ENCODE peak calls at places on chromosomes 4 and X, in five cellular contexts. V, K, B, X and Q are unnamed samples.

GRCh38 chr4:106287353-106287969 is 28.5 kb downstream of the TBCK start:
- DNase-seq in X (no peak), B (peak; percentile 12), V (no peak), K (peak; percentile 95), Q (peak; percentile 1)

GRCh38 chr4:5206391-5206790 is 155.1 kb downstream of the STK32B start:
- DNase-seq in X (no peak), V (no peak), B (peak; percentile 2), K (peak; percentile 93), Q (peak; percentile 5)

GRCh38 chrX:11073411-11073810 is 37.7 kb upstream of the HCCS start:
- DNase-seq in K (no peak), X (no peak), V (no peak), B (no peak), Q (no peak)

GRCh38 chr4:183185018-183185417 is 86.0 kb downstream of the WWC2 start:
- DNase-seq in B (peak; percentile 16), K (peak; percentile 62), X (no peak), V (no peak), Q (no peak)

GRCh38 chr4:1207603-1208265 is 35.4 kb upstream of the SPON2 start:
- DNase-seq in B (no peak), V (peak; percentile 81), X (peak; percentile 58), K (peak; percentile 87), Q (no peak)

GRCh38 chr4:169907705-169908104 is 118.5 kb downstream of the MFAP3L start:
- DNase-seq in V (no peak), K (no peak), X (no peak), B (no peak), Q (no peak)

GRCh38 chr4:25838526-25838925 is 24.3 kb downstream of the SEL1L3 start:
- DNase-seq in X (no peak), K (no peak), V (no peak), B (no peak), Q (no peak)

GRCh38 chrX:56733459-56734046 is 4.5 kb downstream of the NBDY start:
- DNase-seq in B (peak; percentile 60), K (peak; percentile 47), X (peak; percentile 61), V (peak; percentile 61), Q (no peak)

GRCh38 chr4:28682872-28683271 is 1822.2 kb downstream of the STIM2 start:
- DNase-seq in X (no peak), V (no peak), K (no peak), B (no peak), Q (no peak)

GRCh38 chr4:77454858-77455257 is 150.8 kb upstream of the CXCL13 start:
- DNase-seq in B (no peak), K (no peak), V (no peak), X (no peak), Q (no peak)

GRCh38 chr4:24576276-24576675 is 8.1 kb downstream of the DHX15 start:
- DNase-seq in X (no peak), B (no peak), K (no peak), V (no peak), Q (no peak)

GRCh38 chrX:40734956-40735317 is 405 bp downstream of the MED14 start:
- DNase-seq in V (no peak), B (peak; percentile 34), X (peak; percentile 37), K (no peak), Q (no peak)

GRCh38 chrX:112945796-112946195 is 105.2 kb upstream of the AMOT start:
- DNase-seq in V (no peak), K (no peak), B (no peak), X (no peak), Q (no peak)

GRCh38 chrX:69073241-69073640 is 92.0 kb downstream of the PJA1 start:
- DNase-seq in X (no peak), B (no peak), K (no peak), V (no peak), Q (no peak)

GRCh38 chr4:168221298-168221697 is 97.3 kb downstream of the DDX60 start:
- DNase-seq in B (no peak), V (no peak), K (peak; percentile 85), X (no peak), Q (no peak)

GRCh38 chrX:108223606-108224005 is 132.0 kb downstream of the ATG4A start:
- DNase-seq in K (no peak), V (no peak), B (no peak), X (no peak), Q (no peak)

GRCh38 chr4:151862766-151863165 is 102.0 kb upstream of the GATB start:
- DNase-seq in X (no peak), V (no peak), B (no peak), K (peak; percentile 13), Q (peak; percentile 7)

GRCh38 chrX:132330156-132330729 is 111.0 kb upstream of the RAP2C start:
- DNase-seq in X (no peak), B (no peak), K (no peak), V (no peak), Q (no peak)

DNA sequence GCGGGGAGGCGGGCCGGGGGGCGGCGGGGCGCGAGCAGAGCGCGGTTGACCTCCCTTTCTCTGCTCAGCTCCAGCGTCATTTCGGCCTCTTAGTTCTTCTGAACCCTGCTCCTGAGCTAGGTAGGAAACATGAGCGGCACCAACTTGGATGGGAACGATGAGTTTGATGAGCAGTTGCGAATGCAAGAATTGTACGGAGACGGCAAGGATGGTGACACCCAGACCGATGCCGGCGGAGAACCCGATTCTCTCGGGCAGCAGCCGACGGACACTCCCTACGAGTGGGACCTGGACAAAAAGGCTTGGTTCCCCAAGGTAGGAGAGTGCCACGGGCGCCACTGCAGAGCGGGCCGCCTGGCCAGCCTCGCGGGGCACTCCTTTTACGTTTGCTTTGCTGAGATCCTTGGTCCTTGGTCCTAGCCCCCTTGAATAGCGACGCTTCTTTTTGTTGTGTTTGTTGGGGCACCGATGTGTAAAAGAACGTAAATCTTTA is at the start of gene HTATSF1:
- DNase-seq in B (no peak), K (no peak), X (no peak), V (no peak), Q (no peak)
- TF ChIP-seq POLR2A in B (no peak), K (no peak), X (no peak), V (no peak), Q (peak; percentile 51)

GRCh38 chrX:21723097-21723496 is 34.8 kb downstream of the SMPX start:
- DNase-seq in B (no peak), K (peak; percentile 14), X (no peak), V (no peak), Q (no peak)
- TF ChIP-seq POLR2A in B (no peak), K (no peak), X (no peak), V (no peak), Q (no peak)

DNA sequence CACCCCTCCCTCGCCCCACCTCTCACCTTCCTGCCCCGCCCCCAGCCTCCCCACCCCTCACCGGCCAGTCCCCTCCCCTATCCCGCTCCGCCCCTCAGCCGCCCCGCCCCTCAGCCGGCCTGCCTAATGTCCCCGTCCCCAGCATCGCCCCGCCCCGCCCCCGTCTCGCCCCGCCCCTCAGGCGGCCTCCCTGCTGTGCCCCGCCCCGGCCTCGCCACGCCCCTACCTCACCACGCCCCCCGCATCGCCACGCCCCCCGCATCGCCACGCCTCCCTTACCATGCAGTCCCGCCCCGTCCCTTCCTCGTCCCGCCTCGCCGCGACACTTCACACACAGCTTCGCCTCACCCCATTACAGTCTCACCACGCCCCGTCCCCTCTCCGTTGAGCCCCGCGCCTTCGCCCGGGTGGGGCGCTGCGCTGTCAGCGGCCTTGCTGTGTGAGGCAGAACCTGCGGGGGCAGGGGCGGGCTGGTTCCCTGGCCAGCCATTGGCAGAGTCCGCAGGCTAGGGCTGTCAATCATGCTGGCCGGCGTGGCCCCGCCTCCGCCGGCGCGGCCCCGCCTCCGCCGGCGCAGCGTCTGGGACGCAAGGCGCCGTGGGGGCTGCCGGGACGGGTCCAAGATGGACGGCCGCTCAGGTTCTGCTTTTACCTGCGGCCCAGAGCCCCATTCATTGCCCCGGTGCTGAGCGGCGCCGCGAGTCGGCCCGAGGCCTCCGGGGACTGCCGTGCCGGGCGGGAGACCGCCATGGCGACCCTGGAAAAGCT is at the start of the genes HTT and HTT-AS:
- DNase-seq in B (peak; percentile 95), K (peak; percentile 91), X (peak; percentile 99), V (peak; percentile 99), Q (peak; percentile 80)
- TF ChIP-seq POLR2A in B (peak; percentile 88), K (peak; percentile 38), X (peak; percentile 84), V (peak; percentile 47), Q (peak; percentile 66)

DNA sequence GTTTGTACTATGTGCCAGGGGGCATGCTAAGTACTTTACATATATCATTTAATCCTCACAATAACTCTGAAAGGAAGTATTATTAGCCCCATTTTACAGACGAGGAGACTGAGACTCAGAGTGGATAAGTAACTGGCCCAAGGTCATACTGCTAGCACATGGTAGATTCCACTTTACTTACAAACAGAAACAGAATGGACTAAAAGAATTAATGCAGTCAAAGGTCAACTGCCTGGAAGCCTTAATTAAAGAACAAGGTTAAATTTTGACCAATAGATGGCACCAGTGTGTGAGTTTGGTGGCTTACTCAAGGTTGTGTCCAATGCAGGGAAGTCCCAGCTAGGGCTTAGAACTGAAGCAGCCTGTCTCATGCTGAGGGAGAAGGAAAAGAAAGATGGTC is 4.7 kb downstream of the RIPPLY1 start:
- DNase-seq in V (no peak), X (no peak), B (peak; percentile 43), K (peak; percentile 53), Q (no peak)
- TF ChIP-seq POLR2A in V (no peak), X (no peak), B (no peak), K (no peak), Q (no peak)

DNA sequence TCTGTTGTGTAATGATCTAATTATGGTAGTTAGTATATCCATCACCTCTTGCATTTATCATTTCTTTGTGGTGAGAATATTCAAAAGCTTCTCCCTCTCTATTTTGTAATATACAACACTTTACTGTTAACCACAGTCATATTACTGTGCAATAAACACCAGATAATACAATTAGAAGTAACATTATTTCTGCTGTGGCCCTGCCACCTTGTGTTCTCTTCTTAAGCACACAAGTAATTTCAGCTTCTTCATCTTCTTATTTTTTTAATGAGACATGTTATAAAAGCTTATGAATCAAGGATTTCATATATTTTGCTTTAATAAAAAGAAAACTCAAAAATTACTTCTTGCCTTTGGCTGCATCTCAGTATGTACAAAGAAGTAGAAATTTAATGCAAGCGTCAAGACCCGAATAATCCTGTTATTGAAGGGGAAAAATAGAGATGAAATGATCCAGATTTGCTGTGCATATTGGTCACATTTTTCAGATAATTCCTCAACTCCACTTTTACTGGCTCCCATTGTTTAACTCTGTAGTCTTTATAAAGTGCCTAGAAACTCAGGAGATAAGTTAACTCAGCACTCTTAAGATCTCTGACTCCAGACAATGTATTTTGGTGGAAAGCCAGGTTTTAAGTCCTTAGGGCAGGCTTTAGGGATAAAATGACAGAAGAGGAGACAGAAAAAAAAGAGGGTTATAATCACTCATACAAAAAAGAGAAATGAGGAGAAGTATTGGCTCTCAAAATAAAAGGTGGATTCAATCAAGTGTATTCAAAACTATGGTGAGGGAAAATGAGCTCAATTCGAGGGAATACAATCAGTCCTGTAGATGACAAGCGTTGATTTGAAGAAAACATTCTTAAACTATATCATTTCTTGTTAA is 675.0 kb upstream of the INTU start:
- DNase-seq in B (peak; percentile 45), V (no peak), K (peak; percentile 52), X (no peak), Q (no peak)
- TF ChIP-seq POLR2A in B (no peak), V (no peak), K (no peak), X (no peak), Q (no peak)

GRCh38 chrX:12956704-12957541 is 18.0 kb upstream of the TMSB4X start:
- DNase-seq in K (peak; percentile 63), V (no peak), X (no peak), B (peak; percentile 88), Q (no peak)

GRCh38 chrX:12958059-12958458 is 16.9 kb upstream of the TMSB4X start:
- DNase-seq in V (no peak), K (no peak), X (no peak), B (peak; percentile 1), Q (no peak)

GRCh38 chrX:12954981-12955380 is 19.9 kb upstream of the TMSB4X start:
- DNase-seq in K (no peak), V (no peak), B (no peak), X (no peak), Q (no peak)

GRCh38 chrX:12954376-12954775 is 20.5 kb upstream of the TMSB4X start:
- DNase-seq in B (no peak), V (no peak), K (no peak), X (no peak), Q (no peak)

GRCh38 chrX:12955882-12956703 is 18.8 kb upstream of the TMSB4X start:
- DNase-seq in V (no peak), K (peak; percentile 84), X (peak; percentile 69), B (peak; percentile 83), Q (no peak)
- TF ChIP-seq POLR2A in V (no peak), K (no peak), X (no peak), B (peak; percentile 51), Q (peak; percentile 19)